ENCODE peak calls at places on chromosomes 12 and 14, in six cellular contexts. Q, H, F, M, L and K are unnamed samples.

GRCh38 chr12:131509706-131510105 is 201.2 kb upstream of the SFSWAP start:
- DNase-seq in H (no peak), F (no peak), Q (no peak), L (no peak), M (no peak), K (no peak)

GRCh38 chr14:90450151-90450550 is 53.3 kb downstream of the CALM1 start:
- DNase-seq in H (no peak), F (no peak), M (no peak), L (no peak), Q (no peak), K (no peak)

GRCh38 chr12:119692410-119692809 is 24.5 kb downstream of the PRKAB1 start:
- DNase-seq in H (no peak), F (no peak), L (no peak), Q (no peak), M (no peak), K (peak; percentile 16)

GRCh38 chr12:48422060-48422459 is 50.3 kb upstream of the ANP32D start:
- DNase-seq in Q (no peak), F (no peak), H (no peak), L (no peak), M (no peak), K (no peak)

GRCh38 chr12:6779667-6780459 is 7.5 kb downstream of the LAG3 start:
- DNase-seq in F (no peak), Q (no peak), L (no peak), M (no peak), H (no peak), K (no peak)

GRCh38 chr14:97281741-97282140 is 484.6 kb downstream of the VRK1 start:
- DNase-seq in Q (no peak), L (no peak), F (no peak), M (no peak), H (no peak), K (no peak)

GRCh38 chr12:33770652-33771051 is 251.6 kb upstream of the ALG10 start:
- DNase-seq in Q (no peak), M (no peak), H (no peak), L (no peak), F (no peak), K (no peak)

GRCh38 chr14:66070542-66071319 is 415.4 kb upstream of the CCDC196 start:
- DNase-seq in H (peak; percentile 83), L (peak; percentile 97), F (peak; percentile 82), Q (peak; percentile 39), M (peak; percentile 69), K (no peak)

GRCh38 chr14:50038398-50039119 is 77.8 kb downstream of the VCPKMT start:
- DNase-seq in F (peak; percentile 55), Q (peak; percentile 87), L (no peak), M (no peak), H (no peak), K (peak; percentile 98)

GRCh38 chr12:915090-915489 is 34.4 kb downstream of the RAD52 start:
- DNase-seq in L (no peak), Q (no peak), F (peak; percentile 47), H (peak; percentile 45), M (no peak), K (no peak)

GRCh38 chr14:78902010-78902623 is 731.9 kb downstream of the NRXN3 start:
- DNase-seq in F (peak; percentile 54), L (peak; percentile 63), Q (peak; percentile 19), M (peak; percentile 37), H (peak; percentile 50), K (peak; percentile 54)
- H2BK15ac ChIP-seq in F (no peak overlapping the region), L (no peak overlapping the region), Q (no peak overlapping the region), M (no peak overlapping the region), H (no peak overlapping the region), K (no peak overlapping the region)

DNA sequence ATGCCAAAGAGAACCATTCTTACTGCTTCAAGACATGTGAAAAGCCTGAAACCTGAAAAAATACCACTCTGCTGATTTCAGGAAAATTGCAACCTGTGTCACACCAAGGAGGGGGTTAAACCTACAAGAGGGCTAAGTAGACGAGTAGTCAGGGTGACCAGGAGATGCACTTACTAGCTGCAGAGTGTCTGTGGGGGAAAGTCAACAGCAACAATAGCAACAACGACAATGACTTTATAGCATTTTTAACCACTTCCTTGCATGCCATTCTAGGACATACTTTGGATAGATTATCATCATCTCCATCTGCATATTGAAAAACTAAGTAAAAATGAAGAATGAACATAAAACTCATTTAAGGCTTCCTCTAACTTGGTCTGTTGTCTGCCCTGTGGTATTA is 902.7 kb downstream of the BCL11B start:
- DNase-seq in H (no peak), F (no peak), Q (no peak), L (no peak), M (no peak), K (no peak)
- H3K4me1 ChIP-seq in H (no peaks in the 10 kb centered on the region), F (no peaks in the 10 kb centered on the region), Q (no peaks in the 10 kb centered on the region), L (no peaks in the 10 kb centered on the region), M (no peaks in the 10 kb centered on the region), K (no peaks in the 10 kb centered on the region)

GRCh38 chr12:2493086-2493485 is 301.7 kb upstream of the FKBP4 start:
- DNase-seq in F (no peak), L (no peak), Q (no peak), M (no peak), H (no peak), K (no peak)
- H2BK15ac ChIP-seq in F (no peak overlapping the region), L (no peak overlapping the region), Q (no peak overlapping the region), M (no peak overlapping the region), H (no peak overlapping the region), K (no peak overlapping the region)

GRCh38 chr14:30999038-30999773 is 26.2 kb upstream of the AP4S1 start:
- DNase-seq in M (no peak), F (no peak), L (no peak), H (no peak), Q (no peak), K (no peak)

GRCh38 chr14:30998100-30998706 is 27.2 kb upstream of the AP4S1 start:
- DNase-seq in L (no peak), F (peak; percentile 86), Q (no peak), M (no peak), H (no peak), K (no peak)

GRCh38 chr14:30995674-30996073 is 29.8 kb upstream of the AP4S1 start:
- DNase-seq in F (no peak), Q (no peak), H (no peak), M (no peak), L (no peak), K (no peak)

GRCh38 chr14:30994681-30995620 is 30.5 kb upstream of the AP4S1 start:
- DNase-seq in L (no peak), H (no peak), Q (peak; percentile 55), F (no peak), M (no peak), K (peak; percentile 32)

DNA sequence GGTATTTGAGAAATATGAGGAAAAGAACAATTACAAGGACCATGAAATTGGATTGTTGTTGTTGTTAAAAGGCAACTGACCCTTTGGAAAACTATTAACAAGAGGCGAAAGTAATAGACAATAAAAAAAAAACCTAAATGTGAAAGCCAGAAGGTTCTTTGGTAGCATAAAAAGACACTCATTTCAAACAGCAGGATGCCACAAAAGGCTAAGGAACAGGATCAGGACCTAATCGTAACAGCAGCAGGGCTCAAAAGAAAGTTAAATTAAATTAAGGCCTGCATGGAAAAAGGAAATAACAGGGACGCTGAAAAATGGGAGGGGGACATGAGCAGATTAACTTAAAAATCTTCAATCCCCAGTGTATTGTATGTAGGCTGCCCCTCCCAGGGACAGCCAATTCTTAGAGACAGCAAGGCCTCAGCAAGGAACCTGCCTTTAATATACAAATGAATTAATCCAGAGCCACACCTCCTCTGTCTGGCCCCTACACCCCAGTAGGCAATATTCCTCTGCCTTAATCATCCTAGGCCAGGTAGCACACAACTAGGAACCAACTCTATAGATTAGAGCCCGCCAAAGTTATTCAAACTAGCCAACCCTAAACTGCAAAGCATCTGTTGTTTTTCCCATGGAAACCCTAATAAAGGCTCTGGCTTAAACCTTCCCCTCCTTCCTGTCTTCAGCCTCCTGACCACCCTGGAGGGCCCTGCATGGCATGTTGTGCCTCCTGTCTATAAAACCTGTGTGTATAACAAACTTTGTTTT is 28.4 kb upstream of the AP4S1 start:
- DNase-seq in M (no peak), H (peak; percentile 33), Q (no peak), F (peak; percentile 70), L (no peak), K (no peak)
- H3K4me1 ChIP-seq in M (peaks cover 7% of the 10 kb centered on the region), H (peaks cover 7% of the 10 kb centered on the region), Q (no peaks in the 10 kb centered on the region), F (peaks cover 20% of the 10 kb centered on the region), L (peaks cover 10% of the 10 kb centered on the region), K (peaks cover 7% of the 10 kb centered on the region)

GRCh38 chr12:107086314-107086713 is 7.0 kb downstream of the CRY1 start:
- DNase-seq in F (no peak), H (no peak), L (no peak), M (no peak), Q (no peak), K (no peak)
- H2BK15ac ChIP-seq in F (no peak overlapping the region), H (no peak overlapping the region), L (no peak overlapping the region), M (no peak overlapping the region), Q (no peak overlapping the region), K (no peak overlapping the region)

GRCh38 chr14:68409355-68409754 is 383.5 kb downstream of the ZFP36L1 start:
- DNase-seq in M (no peak), H (no peak), F (no peak), Q (no peak), L (no peak), K (no peak)
- H3K4me1 ChIP-seq in M (peaks cover 2% of the 10 kb centered on the region), H (no peaks in the 10 kb centered on the region), F (no peaks in the 10 kb centered on the region), Q (no peaks in the 10 kb centered on the region), L (peaks cover 3% of the 10 kb centered on the region), K (peaks cover 17% of the 10 kb centered on the region)

GRCh38 chr12:124328116-124328515 is 33.2 kb downstream of the RFLNA start:
- DNase-seq in L (no peak), H (no peak), M (no peak), Q (no peak), F (no peak), K (no peak)
- H2BK15ac ChIP-seq in L (no peak overlapping the region), H (no peak overlapping the region), M (no peak overlapping the region), Q (peak overlapping the region; percentile 9), F (no peak overlapping the region), K (no peak overlapping the region)

GRCh38 chr12:113086249-113087164 is 30.0 kb downstream of the DTX1 start:
- DNase-seq in Q (no peak), M (no peak), H (no peak), F (peak; percentile 26), L (no peak), K (no peak)
- H3K4me1 ChIP-seq in Q (peaks cover 9% of the 10 kb centered on the region), M (peaks cover 2% of the 10 kb centered on the region), H (no peaks in the 10 kb centered on the region), F (peaks cover 7% of the 10 kb centered on the region), L (no peaks in the 10 kb centered on the region), K (no peaks in the 10 kb centered on the region)